ENCODE peak calls at places on chromosomes 4 and X, in eight cellular contexts. Y is ovary; U is K562; W is CD4-positive, CD25-positive, alpha-beta regulatory T cell; T is sigmoid colon; X is caudate nucleus; J is foreskin keratinocyte; L is CD8-positive, alpha-beta memory T cell. B is an unnamed sample.

GRCh38 chrX:111103246-111103645 is 7.3 kb downstream of the PAK3 start:
- DNase-seq in Y (peak), U (no peak), W (no peak), T (no peak), X (no peak), J (no peak), L (no peak), B (no peak)

GRCh38 chrX:9312922-9313867 is 151.7 kb upstream of the TBL1X start:
- DNase-seq in Y (peak), U (peak), W (peak), T (no peak), X (no peak), J (no peak), L (peak), B (no peak)

GRCh38 chr4:8355864-8356565 is 84.5 kb downstream of the ACOX3 start:
- DNase-seq in Y (peak), U (no peak), W (no peak), T (peak), X (no peak), J (peak), L (no peak), B (no peak)

GRCh38 chr4:156774422-156774821 is 197.2 kb downstream of the PDGFC start:
- DNase-seq in Y (no peak), U (no peak), W (no peak), T (no peak), X (no peak), J (peak), L (no peak), B (peak)

GRCh38 chrX:17632942-17633341 is 104.4 kb upstream of the SCML1 start:
- DNase-seq in Y (no peak), U (no peak), W (no peak), T (no peak), X (no peak), J (peak), L (no peak), B (no peak)

GRCh38 chr4:59968796-59969195 is 1231.3 kb upstream of the ADGRL3 start:
- DNase-seq in Y (no peak), U (no peak), W (no peak), T (no peak), X (no peak), J (no peak), L (no peak), B (no peak)

GRCh38 chr4:18394656-18395055 is 373.1 kb upstream of the LCORL start:
- DNase-seq in Y (no peak), U (no peak), W (no peak), T (no peak), X (no peak), J (peak), L (no peak), B (no peak)

GRCh38 chrX:15404712-15405111 is 20.5 kb upstream of the VEGFD start:
- DNase-seq in Y (no peak), U (peak), W (no peak), T (peak), X (no peak), J (no peak), L (no peak), B (no peak)

GRCh38 chr4:186203391-186203802 is 12.0 kb downstream of the CYP4V2 start:
- DNase-seq in Y (no peak), U (peak), W (no peak), T (no peak), X (no peak), J (peak), L (peak), B (no peak)

GRCh38 chrX:149497626-149498025 is 7.5 kb downstream of the IDS start:
- DNase-seq in Y (no peak), U (no peak), W (no peak), T (no peak), X (no peak), J (peak), L (no peak), B (peak)

GRCh38 chr4:80073362-80074008 is 456 bp upstream of the ANTXR2 start:
- DNase-seq in Y (no peak), U (no peak), W (peak), T (no peak), X (no peak), J (no peak), L (peak), B (no peak)

GRCh38 chr4:51932261-51932660 is 87.9 kb downstream of the LRRC66 start:
- DNase-seq in Y (no peak), U (no peak), W (no peak), T (no peak), X (no peak), J (no peak), L (no peak), B (no peak)

GRCh38 chr4:133921280-133922195 is 280.1 kb downstream of the PABPC4L start:
- DNase-seq in Y (no peak), U (peak), W (no peak), T (no peak), X (no peak), J (peak), L (no peak), B (no peak)

DNA sequence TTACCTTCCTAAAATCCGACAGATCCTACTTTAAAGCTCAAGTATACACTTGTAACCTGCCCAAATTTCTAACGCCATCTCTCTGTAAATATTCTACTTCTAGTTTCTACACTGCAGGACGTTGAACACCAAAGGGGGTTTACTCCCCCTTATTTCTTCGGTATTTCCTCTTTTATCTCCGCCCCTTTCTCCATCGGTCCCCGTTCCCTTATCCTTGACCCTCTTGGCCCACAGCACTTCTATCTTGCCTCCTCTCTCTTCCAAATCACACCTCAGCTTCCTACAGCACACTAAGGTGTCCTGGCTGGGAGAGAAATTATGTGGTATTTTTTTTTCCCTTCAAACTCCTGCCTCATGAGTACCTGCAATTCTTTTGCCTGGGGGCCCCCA is 728 bp downstream of the ZMAT1 start:
- DNase-seq in Y (no peak), U (no peak), W (no peak), T (no peak), X (no peak), J (no peak), L (no peak), B (no peak)
- H3K27ac ChIP-seq in Y (peak), U (no peak), W (peak), T (peak), X (peak), J (no peak), L (peak), B (no peak)

GRCh38 chr4:39205000-39205399 is 22.7 kb downstream of the WDR19 start:
- DNase-seq in Y (no peak), U (no peak), W (no peak), T (no peak), X (no peak), J (no peak), L (no peak), B (no peak)

GRCh38 chr4:39204543-39204942 is 22.2 kb downstream of the WDR19 start:
- DNase-seq in Y (no peak), U (no peak), W (no peak), T (no peak), X (no peak), J (no peak), L (no peak), B (no peak)

GRCh38 chr4:39205476-39205875 is 23.1 kb downstream of the WDR19 start:
- DNase-seq in Y (no peak), U (no peak), W (no peak), T (no peak), X (no peak), J (no peak), L (no peak), B (no peak)

DNA sequence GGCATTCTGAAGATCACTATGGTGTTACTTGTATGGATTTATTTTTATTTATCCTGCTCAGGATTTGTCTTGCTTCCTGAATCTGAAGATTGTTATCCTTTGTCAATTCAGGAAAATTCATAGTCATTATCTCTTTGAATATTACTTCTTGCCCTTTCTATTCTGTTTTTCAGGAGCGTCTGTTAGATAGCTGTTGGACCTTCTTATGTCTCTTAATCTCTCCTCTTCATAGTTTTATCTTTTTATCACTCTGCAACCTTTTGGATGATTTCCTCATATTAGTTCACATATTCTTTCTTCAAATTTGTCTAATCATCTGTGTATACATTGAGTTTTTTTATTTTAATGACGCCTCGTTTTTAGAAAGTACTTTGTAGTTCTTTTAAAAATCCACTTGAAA is 19.6 kb downstream of the WDR19 start:
- DNase-seq in Y (no peak), U (no peak), W (no peak), T (no peak), X (no peak), J (no peak), L (no peak), B (no peak)
- H3K27ac ChIP-seq in Y (no peak), U (no peak), W (no peak), T (no peak), X (no peak), J (no peak), L (no peak), B (no peak)

GRCh38 chr4:38614198-38614597 is 49.8 kb upstream of the KLF3 start:
- DNase-seq in Y (no peak), U (no peak), W (no peak), T (no peak), X (no peak), J (no peak), L (no peak), B (no peak)
- H3K27ac ChIP-seq in Y (peak), U (no peak), W (no peak), T (no peak), X (no peak), J (no peak), L (no peak), B (no peak)

GRCh38 chr4:48604041-48604440 is 114.0 kb downstream of the ZAR1 start:
- DNase-seq in Y (no peak), U (no peak), W (no peak), T (no peak), X (no peak), J (no peak), L (no peak), B (no peak)

GRCh38 chr4:48602763-48603162 is 112.7 kb downstream of the ZAR1 start:
- DNase-seq in Y (no peak), U (no peak), W (no peak), T (no peak), X (no peak), J (peak), L (no peak), B (no peak)

GRCh38 chr4:48603366-48604003 is 113.4 kb downstream of the ZAR1 start:
- DNase-seq in Y (no peak), U (no peak), W (no peak), T (no peak), X (no peak), J (no peak), L (no peak), B (no peak)

GRCh38 chr4:48604527-48604926 is 114.5 kb downstream of the ZAR1 start:
- DNase-seq in Y (no peak), U (no peak), W (no peak), T (no peak), X (no peak), J (no peak), L (no peak), B (no peak)

GRCh38 chr4:48602222-48602621 is 112.2 kb downstream of the ZAR1 start:
- DNase-seq in Y (no peak), U (no peak), W (no peak), T (no peak), X (no peak), J (peak), L (no peak), B (peak)
- H3K27ac ChIP-seq in Y (no peak), U (no peak), W (no peak), T (no peak), X (no peak), J (peak), L (no peak), B (peak)